ENCODE peak calls at places on chromosomes 12 and 14, in eight cellular contexts. G is Peyer's patch, J is AG04450, V is psoas muscle, E is pancreas, H is heart right ventricle, R is endothelial cell of umbilical vein, W is A549. Z is an unnamed sample. For H3K9me3, the result is how much of the 10 kb centered on the place peaks cover.

GRCh38 chr14:32254952-32255679 is 52.0 kb upstream of the RNU6-8 start:
- DNase-seq in G (peak), H (peak), E (peak), J (peak), W (peak), V (peak), R (peak), Z (peak)

GRCh38 chr12:902581-902980 is 46.9 kb downstream of the RAD52 start:
- DNase-seq in W (no peak), R (no peak), V (no peak), J (no peak), G (no peak), H (no peak), E (no peak), Z (no peak)

GRCh38 chr14:95452176-95452889 is 64.1 kb downstream of the SYNE3 start:
- DNase-seq in G (no peak), R (peak), W (peak), E (no peak), H (no peak), J (no peak), V (no peak), Z (no peak)

GRCh38 chr12:21980544-21980943 is 39.3 kb upstream of the ABCC9 start:
- DNase-seq in G (no peak), V (no peak), R (no peak), H (no peak), E (no peak), J (no peak), W (no peak), Z (no peak)

GRCh38 chr12:27331927-27332324 is 710 bp upstream of the BMAL2 start:
- DNase-seq in V (no peak), E (no peak), G (no peak), H (no peak), J (no peak), R (peak), W (no peak), Z (no peak)

GRCh38 chr12:93229494-93230310 is 148.0 kb upstream of the NUDT4 start:
- DNase-seq in G (no peak), H (no peak), E (no peak), J (peak), V (no peak), R (peak), W (peak), Z (no peak)

GRCh38 chr12:113766133-113766879 is 199.8 kb downstream of the RBM19 start:
- DNase-seq in G (no peak), R (no peak), H (no peak), E (no peak), V (no peak), W (peak), J (no peak), Z (no peak)

GRCh38 chr14:93937519-93937918 is 10.4 kb downstream of the FAM181A start:
- DNase-seq in H (no peak), J (no peak), W (no peak), E (no peak), R (no peak), G (no peak), V (peak), Z (no peak)

GRCh38 chr12:52739963-52740362 is 36.6 kb upstream of the KRT77 start:
- DNase-seq in G (no peak), H (no peak), W (no peak), V (no peak), R (no peak), J (no peak), E (no peak), Z (no peak)

GRCh38 chr12:106309671-106310313 is 7.3 kb downstream of the TCP11L2 start:
- DNase-seq in V (peak), H (no peak), J (peak), W (no peak), E (no peak), G (no peak), R (no peak), Z (no peak)

GRCh38 chr12:124049451-124050094 is 76.6 kb downstream of the ZNF664 start:
- DNase-seq in G (no peak), V (no peak), W (no peak), H (no peak), R (peak), E (no peak), J (no peak), Z (no peak)

GRCh38 chr14:54192610-54193009 is 204.2 kb upstream of the CDKN3 start:
- DNase-seq in J (no peak), W (no peak), G (no peak), E (no peak), V (no peak), H (no peak), R (no peak), Z (no peak)

GRCh38 chr12:50581226-50582184 is 76.7 kb downstream of the DIP2B start:
- DNase-seq in V (no peak), H (no peak), G (no peak), J (no peak), W (no peak), R (no peak), E (no peak), Z (no peak)

GRCh38 chr14:26330982-26331381 is 266.9 kb downstream of the NOVA1 start:
- DNase-seq in G (no peak), J (no peak), E (no peak), R (no peak), W (no peak), V (no peak), H (no peak), Z (no peak)

GRCh38 chr14:26323781-26324363 is 274.0 kb downstream of the NOVA1 start:
- DNase-seq in R (no peak), E (no peak), J (no peak), W (no peak), H (no peak), G (no peak), V (no peak), Z (no peak)

GRCh38 chr14:26334288-26334687 is 263.5 kb downstream of the NOVA1 start:
- DNase-seq in E (no peak), G (no peak), H (no peak), W (no peak), J (no peak), V (no peak), R (no peak), Z (no peak)

GRCh38 chr14:26332966-26333365 is 264.9 kb downstream of the NOVA1 start:
- DNase-seq in R (no peak), H (no peak), E (no peak), G (no peak), V (no peak), W (no peak), J (no peak), Z (no peak)

GRCh38 chr14:26328766-26329165 is 269.1 kb downstream of the NOVA1 start:
- DNase-seq in H (no peak), J (no peak), V (no peak), W (no peak), E (no peak), G (no peak), R (no peak), Z (no peak)
- H3K9me3 ChIP-seq in H (under half), J (under half), V (under half), W (under half), E (under half), G (under half), R (under half), Z (under half)

DNA sequence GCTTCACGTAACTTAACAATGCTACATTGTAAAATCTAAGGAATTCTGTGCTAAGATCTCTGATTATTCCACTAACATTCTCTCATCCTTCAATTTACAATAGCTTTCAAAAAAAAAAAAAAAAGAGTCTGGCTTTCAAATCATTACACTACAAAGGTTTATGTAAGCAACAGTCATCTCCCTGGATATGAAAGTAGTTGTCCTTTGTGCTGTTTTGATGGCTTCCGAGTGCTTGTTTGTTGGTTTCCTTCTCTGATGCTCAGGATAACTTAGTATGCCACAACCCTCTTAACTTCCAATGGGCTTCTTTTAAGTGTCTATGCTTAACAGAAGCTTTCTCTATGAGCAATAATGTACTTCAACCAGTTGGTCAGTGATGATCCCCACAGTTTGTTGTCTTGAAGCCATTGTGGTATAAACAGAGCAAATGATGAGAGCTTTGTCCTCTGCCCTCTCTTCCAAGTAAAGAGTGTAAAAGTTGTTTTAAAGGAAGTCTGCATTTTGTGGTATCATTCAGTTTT is 396.2 kb upstream of the RGS6 start:
- DNase-seq in J (no peak), W (no peak), E (no peak), H (no peak), R (no peak), V (no peak), G (no peak), Z (no peak)
- H3K27ac ChIP-seq in J (no peak), W (no peak), E (no peak), H (no peak), R (no peak), V (no peak), G (no peak), Z (no peak)

GRCh38 chr12:103839103-103839502 is 1.9 kb downstream of the NT5DC3 start:
- DNase-seq in E (peak), J (no peak), W (no peak), R (no peak), G (no peak), H (no peak), V (no peak), Z (no peak)
- H3K4me3 ChIP-seq in E (no peak), J (peak), W (no peak), R (no peak), G (no peak), H (no peak), V (peak), Z (peak)

GRCh38 chr12:87365423-87365822 is 663.8 kb downstream of the C12orf50 start:
- DNase-seq in G (no peak), V (no peak), W (no peak), H (no peak), E (no peak), R (no peak), J (no peak), Z (no peak)
- H3K9me3 ChIP-seq in G (under half), V (under half), W (under half), H (under half), E (under half), R (under half), J (under half), Z (under half)

GRCh38 chr12:12723147-12723680 is 6.0 kb downstream of the CDKN1B start:
- DNase-seq in R (peak), G (no peak), W (no peak), E (no peak), J (no peak), H (no peak), V (no peak), Z (no peak)
- H3K27ac ChIP-seq in R (peak), G (peak), W (peak), E (peak), J (peak), H (peak), V (peak), Z (peak)